ENCODE peak calls at places on chromosomes 6 and 20, in seven cellular contexts. F is left ventricle myocardium inferior, Q is pancreas, M is endothelial cell of umbilical vein, U is uterus, O is cardiac muscle cell, Z is left lung. W is an unnamed sample. For H3K4me1, the result is how much of the 10 kb centered on the place peaks cover.

GRCh38 chr6:67361264-67361663 is 1273.8 kb upstream of the ADGRB3 start:
- DNase-seq in O (no peak), Q (no peak), M (no peak), U (no peak), F (no peak), Z (no peak), W (no peak)

GRCh38 chr6:125858427-125859320 is 67.9 kb downstream of the NCOA7 start:
- DNase-seq in Z (peak), M (peak), U (peak), Q (peak), F (no peak), O (peak), W (peak)

GRCh38 chr6:113082691-113083090 is 735.6 kb downstream of the RFPL4B start:
- DNase-seq in M (peak), U (no peak), Q (no peak), F (no peak), Z (no peak), O (peak), W (no peak)

GRCh38 chr6:79797912-79798311 is 149.4 kb downstream of the ELOVL4 start:
- DNase-seq in Q (no peak), U (no peak), F (no peak), M (no peak), O (no peak), Z (no peak), W (no peak)

GRCh38 chr6:24484657-24485318 is 4.6 kb downstream of the GPLD1 start:
- DNase-seq in Z (no peak), O (no peak), M (no peak), U (no peak), Q (no peak), F (no peak), W (no peak)

GRCh38 chr6:92777146-92777740 is 642.1 kb downstream of the EPHA7 start:
- DNase-seq in Q (no peak), U (no peak), M (peak), F (no peak), Z (no peak), O (peak), W (no peak)

GRCh38 chr20:38985603-38986170 is 23.5 kb downstream of the DHX35 start:
- DNase-seq in Z (no peak), O (peak), M (peak), U (no peak), Q (no peak), F (no peak), W (no peak)

GRCh38 chr6:3157151-3157933 is at the start of gene TUBB2A:
- DNase-seq in M (peak), U (peak), Z (peak), Q (peak), O (peak), F (peak), W (peak)

GRCh38 chr6:12075067-12075563 is 63.0 kb downstream of the HIVEP1 start:
- DNase-seq in M (peak), F (no peak), Z (no peak), U (no peak), O (peak), Q (no peak), W (no peak)

GRCh38 chr6:79878142-79878748 is 69.1 kb downstream of the ELOVL4 start:
- DNase-seq in Q (peak), M (no peak), Z (peak), O (peak), F (peak), U (no peak), W (no peak)

GRCh38 chr20:58171796-58172425 is 56.5 kb downstream of the ANKRD60 start:
- DNase-seq in Z (no peak), U (no peak), Q (no peak), M (no peak), F (no peak), O (no peak), W (no peak)

GRCh38 chr6:4786936-4787504 is 10.8 kb downstream of the CDYL start:
- DNase-seq in Z (no peak), Q (no peak), U (no peak), F (no peak), M (no peak), O (no peak), W (no peak)

GRCh38 chr6:96086745-96087144 is 71.0 kb downstream of the FUT9 start:
- DNase-seq in Q (peak), F (no peak), O (no peak), Z (no peak), U (no peak), M (no peak), W (no peak)

GRCh38 chr6:46882622-46883021 is 39.1 kb downstream of the ADGRF5 start:
- DNase-seq in F (no peak), U (no peak), O (no peak), Q (no peak), M (no peak), Z (no peak), W (no peak)

GRCh38 chr6:150867117-150867516 is 1.6 kb downstream of the MTHFD1L start:
- DNase-seq in F (no peak), O (peak), M (no peak), Z (no peak), U (no peak), Q (no peak), W (no peak)

GRCh38 chr6:7897461-7898192 is 13.0 kb downstream of the TXNDC5 start:
- DNase-seq in Q (no peak), O (no peak), F (no peak), U (no peak), Z (no peak), M (no peak), W (no peak)

GRCh38 chr20:21137078-21137477 is 11.2 kb downstream of the KIZ start:
- DNase-seq in Z (no peak), M (no peak), U (no peak), O (no peak), Q (no peak), F (no peak), W (no peak)

GRCh38 chr6:31139599-31139998 is 733 bp upstream of the PSORS1C2 start:
- DNase-seq in M (no peak), F (no peak), Z (no peak), Q (no peak), O (peak), U (no peak), W (no peak)

GRCh38 chr20:51758978-51759544 is 9.1 kb downstream of the ATP9A start:
- DNase-seq in O (peak), Q (no peak), M (no peak), U (no peak), Z (no peak), F (peak), W (no peak)

GRCh38 chr6:160041608-160042007 is 72.7 kb downstream of the IGF2R start:
- DNase-seq in U (no peak), Z (peak), M (no peak), F (peak), O (peak), Q (peak), W (no peak)

GRCh38 chr20:46512943-46513844 is at the start of gene ZNF334:
- DNase-seq in Q (peak), U (peak), M (no peak), F (peak), Z (peak), O (peak), W (peak)

GRCh38 chr6:165973473-165973872 is 194.2 kb downstream of the TBXT start:
- DNase-seq in M (no peak), F (no peak), Z (no peak), Q (no peak), O (no peak), U (no peak), W (no peak)

GRCh38 chr6:25943887-25944286 is 13.4 kb upstream of the SLC17A2 start:
- DNase-seq in F (no peak), O (no peak), U (no peak), M (no peak), Q (no peak), Z (no peak), W (no peak)

GRCh38 chr6:139126255-139126654 is 8.6 kb upstream of the HECA start:
- DNase-seq in Q (no peak), U (no peak), Z (no peak), F (no peak), M (no peak), O (peak), W (no peak)

GRCh38 chr6:56913276-56914138 is 41.4 kb upstream of the BEND6 start:
- DNase-seq in Z (no peak), M (no peak), Q (no peak), F (no peak), O (peak), U (no peak), W (no peak)

GRCh38 chr6:109059148-109059547 is 35.5 kb downstream of the SESN1 start:
- DNase-seq in O (peak), U (no peak), F (no peak), M (no peak), Q (no peak), Z (no peak), W (no peak)

GRCh38 chr6:142543576-142543975 is 241.8 kb downstream of the ADGRG6 start:
- DNase-seq in U (no peak), Z (no peak), F (no peak), M (no peak), Q (no peak), O (no peak), W (no peak)

GRCh38 chr6:80321011-80321410 is 214.5 kb downstream of the BCKDHB start:
- DNase-seq in U (no peak), Q (no peak), M (no peak), Z (no peak), O (no peak), F (no peak), W (no peak)

GRCh38 chr6:105317607-105318533 is 85.0 kb downstream of the PREP start:
- DNase-seq in U (no peak), M (peak), F (no peak), Q (no peak), O (no peak), Z (no peak), W (no peak)

GRCh38 chr6:148027201-148027600 is 315.4 kb upstream of the SASH1 start:
- DNase-seq in Q (no peak), Z (peak), O (no peak), M (no peak), U (no peak), F (no peak), W (peak)

GRCh38 chr20:25600632-25601031 is 15.3 kb upstream of the NINL start:
- DNase-seq in U (no peak), F (no peak), O (peak), Z (no peak), M (no peak), Q (no peak), W (no peak)

GRCh38 chr6:88914885-88915598 is 48.4 kb downstream of the RNGTT start:
- DNase-seq in U (no peak), Z (no peak), O (no peak), F (no peak), Q (no peak), M (no peak), W (no peak)

GRCh38 chr6:13357551-13358075 is 29.3 kb upstream of the TBC1D7 start:
- DNase-seq in F (no peak), U (no peak), M (no peak), Q (no peak), O (peak), Z (no peak), W (no peak)

GRCh38 chr6:13358486-13358885 is 30.1 kb upstream of the TBC1D7 start:
- DNase-seq in U (no peak), Z (no peak), O (no peak), F (no peak), Q (no peak), M (no peak), W (no peak)

GRCh38 chr6:13362432-13362831 is 34.1 kb upstream of the TBC1D7 start:
- DNase-seq in U (no peak), O (peak), Z (no peak), M (no peak), Q (no peak), F (no peak), W (no peak)

GRCh38 chr6:13360671-13361540 is 32.6 kb upstream of the TBC1D7 start:
- DNase-seq in M (no peak), F (peak), Q (no peak), Z (no peak), U (no peak), O (peak), W (no peak)

GRCh38 chr6:13359287-13359686 is 30.9 kb upstream of the TBC1D7 start:
- DNase-seq in F (no peak), O (no peak), Z (no peak), U (peak), Q (no peak), M (no peak), W (no peak)
- H3K4me1 ChIP-seq in F (half or more), O (half or more), Z (under half), U (under half), Q (under half), M (under half), W (under half)

GRCh38 chr6:158596861-158597260 is 37.0 kb downstream of the TMEM181 start:
- DNase-seq in M (no peak), Q (no peak), F (no peak), Z (no peak), U (no peak), O (no peak), W (no peak)

GRCh38 chr6:158593670-158594069 is 33.8 kb downstream of the TMEM181 start:
- DNase-seq in Q (no peak), F (no peak), Z (no peak), U (no peak), O (no peak), M (no peak), W (no peak)

GRCh38 chr6:158591134-158591809 is 31.4 kb downstream of the TMEM181 start:
- DNase-seq in F (no peak), Q (no peak), Z (no peak), M (peak), O (no peak), U (no peak), W (no peak)

GRCh38 chr6:158597565-158597964 is 37.7 kb downstream of the TMEM181 start:
- DNase-seq in O (no peak), U (no peak), Z (no peak), F (no peak), M (no peak), Q (no peak), W (no peak)

DNA sequence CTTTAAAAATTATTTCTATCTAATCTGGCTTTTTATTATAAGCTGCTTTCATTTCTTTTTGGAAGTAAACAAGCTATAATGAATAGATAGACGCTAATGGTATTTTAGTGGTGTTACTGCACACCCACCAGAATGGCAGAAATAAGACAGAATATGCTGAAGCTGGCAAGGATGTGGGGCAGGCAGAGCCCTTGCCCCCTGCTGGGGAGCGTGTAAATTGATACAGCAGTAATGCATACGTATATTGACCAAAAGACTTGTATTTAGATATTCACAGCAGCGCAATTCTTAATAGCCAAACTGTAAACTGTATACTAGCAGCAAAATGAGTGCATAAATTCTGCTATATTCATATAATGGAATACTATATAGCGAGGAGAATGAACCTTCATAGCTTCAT is 35.3 kb downstream of the TMEM181 start:
- DNase-seq in Q (no peak), Z (no peak), M (peak), U (no peak), O (no peak), F (no peak), W (no peak)
- H3K4me3 ChIP-seq in Q (no peak), Z (no peak), M (no peak), U (no peak), O (no peak), F (no peak), W (no peak)

DNA sequence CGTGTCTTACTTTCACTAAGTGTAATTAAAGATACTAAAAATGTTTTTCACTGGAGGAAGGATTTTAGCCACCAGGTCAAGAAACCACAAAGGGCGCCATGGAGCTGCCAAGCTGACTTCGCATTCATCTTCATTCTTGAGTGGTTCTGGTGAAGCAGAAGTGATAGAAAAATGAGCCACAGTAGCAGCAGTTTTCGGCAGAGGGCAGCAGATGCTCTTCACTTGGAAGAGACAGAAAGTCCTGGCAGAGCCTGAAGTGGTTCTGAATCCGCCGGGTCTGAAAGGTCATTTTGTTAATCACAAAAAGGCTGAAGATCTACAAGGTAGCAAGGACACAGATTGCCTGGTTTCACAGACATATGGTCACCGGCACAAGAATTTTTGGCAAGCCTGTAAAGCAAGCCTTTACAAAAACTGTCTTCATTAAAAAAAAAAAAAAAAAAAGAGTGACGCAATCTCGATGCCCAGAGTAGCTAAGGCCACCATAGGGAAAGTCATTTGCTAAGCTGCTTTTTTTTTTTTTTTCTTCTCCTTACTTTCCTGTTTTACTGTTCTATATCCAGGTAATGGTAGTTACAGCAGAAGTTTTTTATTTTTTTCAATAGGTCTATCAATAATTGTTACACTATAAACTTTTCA is 345.1 kb upstream of the AGPAT4 start:
- DNase-seq in M (no peak), F (peak), U (no peak), Z (no peak), O (peak), Q (peak), W (peak)
- TF ChIP-seq CTCF in M (no peak), F (peak), U (no peak), Z (no peak), O (peak), Q (no peak), W (no peak)

GRCh38 chr6:43271103-43271815 is 26.8 kb upstream of the SLC22A7 start:
- DNase-seq in M (no peak), O (no peak), Z (no peak), U (no peak), F (no peak), Q (no peak), W (no peak)
- H3K4me1 ChIP-seq in M (under half), O (under half), Z (under half), U (under half), F (half or more), Q (under half), W (half or more)

DNA sequence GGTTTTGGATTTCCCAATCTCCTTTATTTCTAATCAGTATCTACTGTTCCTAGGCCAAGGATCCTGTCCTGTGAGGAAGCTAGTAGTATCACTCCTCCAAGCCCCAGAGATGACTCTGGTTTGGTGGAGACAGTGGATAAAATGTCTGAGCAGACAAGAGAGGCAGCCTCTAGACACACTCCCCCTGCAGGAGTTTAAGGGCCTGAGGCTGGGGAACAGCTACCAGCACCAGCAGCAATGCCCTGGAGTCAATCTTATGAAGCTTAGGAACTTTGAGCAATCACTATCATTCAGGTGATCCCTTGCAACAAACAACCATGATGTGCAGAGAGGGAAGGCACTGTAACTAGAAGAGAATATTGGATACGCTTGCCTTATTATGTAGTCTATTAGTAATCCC is 384.7 kb upstream of the ID4 start:
- DNase-seq in Z (no peak), O (no peak), U (no peak), F (no peak), Q (no peak), M (no peak), W (no peak)
- H3K4me3 ChIP-seq in Z (no peak), O (no peak), U (no peak), F (no peak), Q (no peak), M (no peak), W (no peak)

DNA sequence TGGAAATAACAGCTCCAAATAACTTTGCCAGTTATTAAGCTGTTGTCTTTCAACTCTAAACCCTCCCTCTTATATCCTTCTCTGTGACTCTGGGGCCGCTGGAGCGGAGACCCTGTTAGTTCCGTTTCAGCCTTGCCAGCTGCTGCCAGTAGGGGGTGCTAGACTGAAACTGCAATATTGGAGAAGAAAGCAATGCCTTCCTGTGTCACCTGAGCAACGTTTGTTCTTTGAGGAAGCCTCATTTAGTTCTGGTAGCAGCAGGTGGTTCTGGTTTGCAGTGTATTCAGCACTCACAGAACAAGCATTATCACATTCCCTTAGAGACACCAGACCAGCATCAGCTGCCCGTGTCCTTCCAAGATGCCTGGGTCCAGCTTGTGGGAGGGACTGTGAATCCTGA is 22.9 kb upstream of the JAG1 start:
- DNase-seq in F (no peak), O (no peak), M (no peak), U (no peak), Q (no peak), Z (no peak), W (no peak)
- TF ChIP-seq CTCF in F (peak), O (peak), M (peak), U (peak), Q (peak), Z (peak), W (no peak)

DNA sequence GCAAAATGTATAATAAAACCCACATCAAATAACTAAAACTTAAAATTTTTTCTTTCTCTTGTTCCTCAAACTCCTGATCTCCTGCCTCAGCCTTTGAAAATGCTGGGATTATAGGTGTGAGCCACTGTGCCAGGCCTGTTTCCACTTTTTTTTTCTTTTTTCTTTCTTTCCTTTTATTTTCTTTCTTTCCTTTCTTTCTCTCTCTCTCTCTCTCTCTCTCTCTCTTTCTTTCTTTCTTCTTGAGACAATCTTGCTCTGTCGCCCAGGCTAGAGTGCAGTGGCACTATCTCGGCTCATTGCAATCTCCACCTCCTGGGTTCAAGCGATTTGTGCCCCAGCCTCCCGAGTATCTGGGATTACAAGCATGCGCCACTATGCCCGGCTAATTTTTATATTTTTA is 164.6 kb downstream of the OR2B2 start:
- DNase-seq in Z (no peak), M (no peak), F (no peak), Q (no peak), U (no peak), O (no peak), W (no peak)
- H3K4me1 ChIP-seq in Z (under half), M (under half), F (under half), Q (under half), U (under half), O (under half), W (under half)

W was measured in mucosa of descending colon.